ENCODE peak calls at places on chromosomes 11 and 22, in four cellular contexts. W, A, L and E are unnamed samples.
A peak's percentile ranks its signal among the peaks of the same experiment; 100 is the strongest.

GRCh38 chr22:37033605-37034430 is 14.3 kb downstream of the MPST start:
- DNase-seq in A (no peak), L (no peak), W (no peak), E (no peak)

GRCh38 chr11:113073290-113073953 is 112.2 kb downstream of the NCAM1 start:
- DNase-seq in W (no peak), L (no peak), A (no peak), E (no peak)

GRCh38 chr11:12502041-12502440 is 124.7 kb downstream of the PARVA start:
- DNase-seq in A (no peak), W (no peak), L (no peak), E (no peak)

GRCh38 chr11:36249271-36249670 is 40.0 kb downstream of the COMMD9 start:
- DNase-seq in W (no peak), A (no peak), L (no peak), E (no peak)

GRCh38 chr22:29755889-29756288 is 10.9 kb downstream of the ZMAT5 start:
- DNase-seq in L (no peak), A (no peak), W (no peak), E (no peak)

GRCh38 chr11:119316729-119317591 is at the start of gene MCAM:
- DNase-seq in W (no peak), L (no peak), A (peak; percentile 44), E (no peak)

GRCh38 chr11:9170450-9170849 is 79.1 kb upstream of the SCUBE2 start:
- DNase-seq in W (no peak), L (no peak), A (no peak), E (no peak)

GRCh38 chr11:67300756-67301312 is 2.5 kb upstream of the SSH3 start:
- DNase-seq in W (no peak), L (no peak), A (peak; percentile 14), E (no peak)

GRCh38 chr11:62652156-62653006 is 721 bp downstream of the INTS5 start:
- DNase-seq in A (no peak), L (no peak), W (no peak), E (peak; percentile 54)

GRCh38 chr11:19814421-19814820 is 101.8 kb downstream of the NAV2 start:
- DNase-seq in L (no peak), A (no peak), W (no peak), E (no peak)

GRCh38 chr11:1153105-1153950 is 4.4 kb upstream of the MUC5AC start:
- DNase-seq in A (no peak), W (no peak), L (no peak), E (no peak)

GRCh38 chr11:14905104-14906033 is 13.3 kb upstream of the CYP2R1 start:
- DNase-seq in L (peak; percentile 79), W (peak; percentile 74), A (peak; percentile 85), E (peak; percentile 83)

GRCh38 chr11:119155733-119156492 is 7.1 kb downstream of the ABCG4 start:
- DNase-seq in L (peak; percentile 45), W (no peak), A (no peak), E (no peak)

GRCh38 chr11:134755535-134755934 is 343.5 kb upstream of the B3GAT1 start:
- DNase-seq in L (no peak), A (no peak), W (no peak), E (no peak)

GRCh38 chr11:106988151-106988806 is 30.0 kb downstream of the GUCY1A2 start:
- DNase-seq in A (no peak), L (no peak), W (no peak), E (no peak)

GRCh38 chr11:16843307-16843706 is 104.9 kb downstream of the C11orf58 start:
- DNase-seq in L (no peak), W (no peak), A (peak; percentile 26), E (no peak)

GRCh38 chr11:73916435-73916834 is 34.4 kb upstream of the DNAJB13 start:
- DNase-seq in A (peak; percentile 31), W (no peak), L (no peak), E (no peak)

GRCh38 chr11:125166347-125166841 is 1.8 kb downstream of the PKNOX2 start:
- DNase-seq in A (peak; percentile 54), L (no peak), W (no peak), E (peak; percentile 9)

GRCh38 chr11:2794947-2795346 is 90.6 kb downstream of the CDKN1C start:
- DNase-seq in L (no peak), A (peak; percentile 15), W (no peak), E (no peak)
- H3K4me1 ChIP-seq in L (no peaks in the 10 kb centered on the region), A (peaks cover 8% of the 10 kb centered on the region), W (no peaks in the 10 kb centered on the region), E (peaks cover 4% of the 10 kb centered on the region)

GRCh38 chr11:71383461-71383860 is 64.7 kb downstream of the DHCR7 start:
- DNase-seq in A (no peak), W (no peak), L (peak; percentile 94), E (no peak)
- H3K9me3 ChIP-seq in A (no peaks in the 10 kb centered on the region), W (no peaks in the 10 kb centered on the region), L (peaks cover 26% of the 10 kb centered on the region), E (no peaks in the 10 kb centered on the region)

GRCh38 chr11:93986716-93987115 is 34.4 kb upstream of the HEPHL1 start:
- DNase-seq in L (no peak), A (peak; percentile 69), W (no peak), E (no peak)
- H3K4me3 ChIP-seq in L (no peak overlapping the region), A (no peak overlapping the region), W (no peak overlapping the region), E (no peak overlapping the region)

GRCh38 chr11:64304032-64304315 is 1.4 kb upstream of the ESRRA start:
- DNase-seq in A (no peak), L (no peak), W (no peak), E (no peak)
- H3K4me1 ChIP-seq in A (peaks cover 48% of the 10 kb centered on the region), L (peaks cover 32% of the 10 kb centered on the region), W (peaks cover 32% of the 10 kb centered on the region), E (peaks cover 47% of the 10 kb centered on the region)

DNA sequence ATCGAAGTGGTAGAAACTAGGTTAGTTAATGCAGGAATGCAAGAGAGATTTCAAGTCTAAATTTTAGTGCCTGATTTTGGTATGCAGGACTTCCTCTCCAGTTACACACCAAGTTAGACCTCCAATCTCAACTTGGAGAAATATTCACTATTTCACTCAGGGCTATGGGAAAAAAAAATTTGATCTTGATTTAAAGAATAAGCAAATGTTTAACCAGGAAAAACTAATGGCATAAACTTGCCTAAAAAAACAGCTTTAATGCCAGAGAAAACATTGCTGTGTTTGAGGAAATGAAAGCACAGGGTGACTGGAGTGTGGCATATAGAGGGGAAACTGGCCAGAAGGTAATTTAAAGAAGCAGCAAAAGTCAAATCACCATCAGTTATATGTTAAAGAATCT is 575.4 kb upstream of the LRRC4C start:
- DNase-seq in L (no peak), W (no peak), A (no peak), E (no peak)
- H3K9me3 ChIP-seq in L (no peaks in the 10 kb centered on the region), W (no peaks in the 10 kb centered on the region), A (no peaks in the 10 kb centered on the region), E (no peaks in the 10 kb centered on the region)